ENCODE peak calls at places on chromosomes 3 and 15, in eight cellular contexts. E is cardiac muscle cell, B is glutamatergic neuron, P is heart left ventricle, H is Calu3, A is lower leg skin, T is AG09309, J is endothelial cell. X is an unnamed sample.

GRCh38 chr3:66423791-66424190 is 77.0 kb downstream of the LRIG1 start:
- DNase-seq in A (no peak), B (no peak), T (peak; percentile 71), J (no peak), E (peak; percentile 66), H (no peak), P (no peak), X (no peak)

GRCh38 chr3:51024765-51025681 is 350.3 kb downstream of the DOCK3 start:
- DNase-seq in B (no peak), H (peak; percentile 2), P (peak; percentile 50), J (no peak), E (no peak), A (no peak), T (no peak), X (no peak)

GRCh38 chr15:76073554-76073953 is 13.8 kb downstream of the TMEM266 start:
- DNase-seq in E (no peak), P (no peak), A (no peak), H (no peak), J (no peak), T (no peak), B (no peak), X (peak; percentile 36)

GRCh38 chr3:124032351-124032880 is 40.5 kb upstream of the ROPN1 start:
- DNase-seq in H (no peak), B (peak; percentile 74), P (no peak), T (no peak), A (no peak), J (no peak), E (peak; percentile 58), X (no peak)

GRCh38 chr3:101858464-101858863 is 9.2 kb downstream of the NFKBIZ start:
- DNase-seq in T (no peak), P (no peak), B (no peak), A (no peak), E (peak; percentile 15), J (no peak), H (no peak), X (no peak)

GRCh38 chr3:56667973-56668579 is 15.0 kb downstream of the TASOR start:
- DNase-seq in P (no peak), T (no peak), J (no peak), A (no peak), E (no peak), B (no peak), H (no peak), X (no peak)

GRCh38 chr3:73547427-73548036 is 77.2 kb downstream of the PDZRN3 start:
- DNase-seq in A (no peak), J (no peak), B (no peak), P (no peak), T (peak; percentile 96), H (no peak), E (peak; percentile 91), X (no peak)

GRCh38 chr3:81874738-81875137 is 113.3 kb upstream of the GBE1 start:
- DNase-seq in B (no peak), T (no peak), A (no peak), E (no peak), J (no peak), P (no peak), H (no peak), X (no peak)

GRCh38 chr15:51024735-51025453 is 69.8 kb downstream of the TNFAIP8L3 start:
- DNase-seq in E (peak; percentile 48), B (no peak), A (no peak), P (no peak), T (no peak), H (no peak), J (no peak), X (no peak)

GRCh38 chr3:110327870-110328269 is 743.7 kb upstream of the NECTIN3 start:
- DNase-seq in B (no peak), A (no peak), P (no peak), H (no peak), T (no peak), E (peak; percentile 11), J (no peak), X (no peak)

GRCh38 chr3:108408883-108409612 is 101.3 kb downstream of the MYH15 start:
- DNase-seq in A (no peak), P (no peak), J (no peak), E (no peak), H (no peak), T (no peak), B (no peak), X (no peak)

GRCh38 chr3:165751654-165752053 is 85.6 kb downstream of the BCHE start:
- DNase-seq in B (no peak), T (no peak), E (no peak), H (no peak), A (no peak), P (no peak), J (no peak), X (no peak)

GRCh38 chr3:169591983-169592644 is 71.4 kb downstream of the MECOM start:
- DNase-seq in J (no peak), E (peak; percentile 73), H (no peak), A (no peak), B (no peak), P (no peak), T (no peak), X (no peak)

GRCh38 chr3:40323946-40324345 is 14.4 kb downstream of the EIF1B start:
- DNase-seq in E (no peak), P (no peak), J (no peak), H (no peak), B (no peak), A (no peak), T (no peak), X (no peak)

GRCh38 chr15:69194854-69195253 is 34.4 kb downstream of the GLCE start:
- DNase-seq in P (no peak), J (no peak), E (peak; percentile 24), T (no peak), B (no peak), H (no peak), A (no peak), X (no peak)

GRCh38 chr15:51334011-51334426 is 4.4 kb downstream of the CYP19A1 start:
- DNase-seq in E (no peak), H (no peak), B (no peak), T (no peak), J (no peak), P (no peak), A (no peak), X (no peak)

GRCh38 chr3:65174713-65175112 is 486.9 kb upstream of the ADAMTS9 start:
- DNase-seq in B (no peak), A (no peak), J (no peak), E (no peak), H (no peak), P (no peak), T (no peak), X (no peak)

GRCh38 chr15:48946088-48946839 is 17.5 kb downstream of the SHC4 start:
- DNase-seq in P (no peak), B (no peak), A (no peak), T (no peak), J (no peak), E (peak; percentile 72), H (peak; percentile 66), X (no peak)

GRCh38 chr3:106629215-106629832 is 747.9 kb upstream of the CCDC54 start:
- DNase-seq in H (no peak), B (no peak), E (no peak), P (no peak), J (no peak), T (no peak), A (no peak), X (no peak)

GRCh38 chr3:106631378-106632083 is 745.7 kb upstream of the CCDC54 start:
- DNase-seq in A (no peak), E (no peak), P (no peak), B (no peak), J (no peak), H (no peak), T (no peak), X (no peak)

GRCh38 chr3:106624154-106624553 is 753.1 kb upstream of the CCDC54 start:
- DNase-seq in P (no peak), T (no peak), B (no peak), A (no peak), H (no peak), J (no peak), E (no peak), X (no peak)

DNA sequence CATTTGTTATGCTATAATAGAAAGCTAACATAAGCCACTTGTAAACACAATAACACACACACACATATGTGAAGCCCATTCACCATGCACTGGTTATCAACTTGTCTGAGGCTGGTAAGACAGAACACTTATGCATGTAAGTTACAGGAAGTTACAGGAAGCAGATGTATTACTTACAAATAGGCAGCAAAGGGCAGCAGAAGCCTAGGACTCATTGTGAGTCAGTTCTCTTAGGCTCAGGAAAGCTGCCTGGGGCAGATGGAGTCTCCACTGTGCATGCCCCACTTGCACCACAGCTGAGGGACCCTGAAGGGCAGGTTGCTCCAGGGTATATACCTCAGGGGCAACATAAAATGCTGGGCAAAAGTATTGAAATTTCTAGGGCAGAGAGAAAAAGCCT is 748.8 kb upstream of the CCDC54 start:
- DNase-seq in B (no peak), J (no peak), H (no peak), A (no peak), P (no peak), T (peak; percentile 33), E (peak; percentile 66), X (no peak)
- TF ChIP-seq CTCF in B (no peak), J (no peak), H (no peak), A (no peak), P (no peak), T (peak; percentile 19), E (peak; percentile 14), X (no peak)

GRCh38 chr15:40358492-40359353 is 704 bp downstream of the DISP2 start:
- DNase-seq in A (no peak), J (no peak), P (no peak), T (no peak), B (peak; percentile 76), E (no peak), H (peak; percentile 33), X (no peak)
- TF ChIP-seq CTCF in A (no peak), J (no peak), P (no peak), T (peak; percentile 12), B (peak; percentile 29), E (no peak), H (no peak), X (no peak)

GRCh38 chr3:19173945-19174344 is 25.6 kb downstream of the KCNH8 start:
- DNase-seq in T (no peak), J (no peak), B (peak; percentile 20), E (no peak), H (no peak), P (no peak), A (no peak), X (no peak)
- TF ChIP-seq CTCF in T (no peak), J (peak; percentile 33), B (peak; percentile 58), E (no peak), H (no peak), P (no peak), A (no peak), X (peak; percentile 23)

GRCh38 chr3:182636646-182637045 is 156.7 kb upstream of the ATP11B start:
- DNase-seq in H (no peak), E (peak; percentile 1), P (no peak), J (no peak), B (no peak), A (no peak), T (no peak), X (peak; percentile 92)

GRCh38 chr3:182631183-182632076 is 161.9 kb upstream of the ATP11B start:
- DNase-seq in J (no peak), B (no peak), H (no peak), T (no peak), P (no peak), E (no peak), A (no peak), X (no peak)

GRCh38 chr3:182632077-182632393 is 161.3 kb upstream of the ATP11B start:
- DNase-seq in E (no peak), A (no peak), H (no peak), P (no peak), B (no peak), J (no peak), T (no peak), X (no peak)

GRCh38 chr3:182629521-182629920 is 163.8 kb upstream of the ATP11B start:
- DNase-seq in E (no peak), P (no peak), T (no peak), B (no peak), J (no peak), A (no peak), H (no peak), X (no peak)

GRCh38 chr3:182633206-182633605 is 160.1 kb upstream of the ATP11B start:
- DNase-seq in J (no peak), A (no peak), T (no peak), B (no peak), P (no peak), E (no peak), H (no peak), X (no peak)
- TF ChIP-seq CTCF in J (no peak), A (no peak), T (no peak), B (no peak), P (no peak), E (no peak), H (no peak), X (no peak)